ENCODE peak calls at places on chromosome 13, in ten cellular contexts. One of them, this sample, is unnamed. For H3K9me3, the result is how much of the 10 kb centered on the place peaks cover.

GRCh38 chr13:29922896-29923295 is 72.5 kb upstream of the UBL3 start:
- DNase-seq in IMR-90: peak
- DNase-seq in ovary: no peak
- DNase-seq in mesenchymal stem cell: peak
- DNase-seq in transverse colon: no peak
- DNase-seq in cardiac muscle cell: no peak
- DNase-seq in neural progenitor cell: no peak
- DNase-seq in sigmoid colon: no peak
- DNase-seq in AG04450: no peak
- DNase-seq in heart left ventricle: no peak
- DNase-seq in this sample: no peak

GRCh38 chr13:77434289-77434688 is 101.2 kb upstream of the SCEL start:
- DNase-seq in IMR-90: no peak
- DNase-seq in ovary: no peak
- DNase-seq in mesenchymal stem cell: no peak
- DNase-seq in transverse colon: no peak
- DNase-seq in cardiac muscle cell: no peak
- DNase-seq in neural progenitor cell: no peak
- DNase-seq in sigmoid colon: no peak
- DNase-seq in AG04450: no peak
- DNase-seq in heart left ventricle: no peak
- DNase-seq in this sample: no peak

GRCh38 chr13:63631006-63631405 is 2215.4 kb upstream of the PCDH20 start:
- DNase-seq in IMR-90: no peak
- DNase-seq in ovary: no peak
- DNase-seq in mesenchymal stem cell: no peak
- DNase-seq in transverse colon: no peak
- DNase-seq in cardiac muscle cell: no peak
- DNase-seq in neural progenitor cell: no peak
- DNase-seq in sigmoid colon: no peak
- DNase-seq in AG04450: no peak
- DNase-seq in heart left ventricle: no peak
- DNase-seq in this sample: no peak

GRCh38 chr13:79190932-79191331 is 215.1 kb downstream of the RBM26 start:
- DNase-seq in IMR-90: no peak
- DNase-seq in ovary: no peak
- DNase-seq in mesenchymal stem cell: no peak
- DNase-seq in transverse colon: no peak
- DNase-seq in cardiac muscle cell: no peak
- DNase-seq in neural progenitor cell: no peak
- DNase-seq in sigmoid colon: no peak
- DNase-seq in AG04450: no peak
- DNase-seq in heart left ventricle: no peak
- DNase-seq in this sample: no peak

GRCh38 chr13:36966404-36966803 is 32.7 kb downstream of the ALG5 start:
- DNase-seq in IMR-90: no peak
- DNase-seq in ovary: no peak
- DNase-seq in mesenchymal stem cell: no peak
- DNase-seq in transverse colon: no peak
- DNase-seq in cardiac muscle cell: no peak
- DNase-seq in neural progenitor cell: no peak
- DNase-seq in sigmoid colon: no peak
- DNase-seq in AG04450: no peak
- DNase-seq in heart left ventricle: no peak
- DNase-seq in this sample: no peak

GRCh38 chr13:50635504-50635903 is 208.0 kb downstream of the DLEU7 start:
- DNase-seq in IMR-90: no peak
- DNase-seq in ovary: peak
- DNase-seq in mesenchymal stem cell: peak
- DNase-seq in transverse colon: peak
- DNase-seq in cardiac muscle cell: no peak
- DNase-seq in neural progenitor cell: no peak
- DNase-seq in sigmoid colon: peak
- DNase-seq in AG04450: no peak
- DNase-seq in heart left ventricle: no peak
- DNase-seq in this sample: peak

GRCh38 chr13:94706854-94707399 is 5.4 kb downstream of the SOX21 start:
- DNase-seq in IMR-90: no peak
- DNase-seq in ovary: no peak
- DNase-seq in mesenchymal stem cell: peak
- DNase-seq in transverse colon: no peak
- DNase-seq in cardiac muscle cell: no peak
- DNase-seq in neural progenitor cell: peak
- DNase-seq in sigmoid colon: no peak
- DNase-seq in AG04450: no peak
- DNase-seq in heart left ventricle: no peak
- DNase-seq in this sample: no peak

GRCh38 chr13:21297452-21297851 is 121.0 kb downstream of the MRPL57 start:
- DNase-seq in IMR-90: no peak
- DNase-seq in ovary: no peak
- DNase-seq in mesenchymal stem cell: peak
- DNase-seq in transverse colon: no peak
- DNase-seq in cardiac muscle cell: no peak
- DNase-seq in neural progenitor cell: peak
- DNase-seq in sigmoid colon: no peak
- DNase-seq in AG04450: no peak
- DNase-seq in heart left ventricle: no peak
- DNase-seq in this sample: no peak

GRCh38 chr13:57631607-57632275 is at the start of gene PCDH17:
- DNase-seq in IMR-90: no peak
- DNase-seq in ovary: no peak
- DNase-seq in mesenchymal stem cell: peak
- DNase-seq in transverse colon: peak
- DNase-seq in cardiac muscle cell: peak
- DNase-seq in neural progenitor cell: peak
- DNase-seq in sigmoid colon: no peak
- DNase-seq in AG04450: no peak
- DNase-seq in heart left ventricle: peak
- DNase-seq in this sample: no peak

GRCh38 chr13:35714588-35714987 is 238.1 kb upstream of the MAB21L1 start:
- DNase-seq in IMR-90: no peak
- DNase-seq in ovary: no peak
- DNase-seq in mesenchymal stem cell: no peak
- DNase-seq in transverse colon: no peak
- DNase-seq in cardiac muscle cell: no peak
- DNase-seq in neural progenitor cell: peak
- DNase-seq in sigmoid colon: no peak
- DNase-seq in AG04450: no peak
- DNase-seq in heart left ventricle: peak
- DNase-seq in this sample: no peak

GRCh38 chr13:71605744-71606143 is 261.3 kb downstream of the DACH1 start:
- DNase-seq in IMR-90: no peak
- DNase-seq in ovary: no peak
- DNase-seq in mesenchymal stem cell: no peak
- DNase-seq in transverse colon: no peak
- DNase-seq in cardiac muscle cell: no peak
- DNase-seq in neural progenitor cell: no peak
- DNase-seq in sigmoid colon: no peak
- DNase-seq in AG04450: no peak
- DNase-seq in heart left ventricle: no peak
- DNase-seq in this sample: no peak

GRCh38 chr13:19020988-19021387 is 160.6 kb downstream of the TUBA3C start:
- DNase-seq in IMR-90: no peak
- DNase-seq in ovary: no peak
- DNase-seq in mesenchymal stem cell: no peak
- DNase-seq in transverse colon: no peak
- DNase-seq in cardiac muscle cell: no peak
- DNase-seq in neural progenitor cell: no peak
- DNase-seq in sigmoid colon: no peak
- DNase-seq in AG04450: no peak
- DNase-seq in heart left ventricle: no peak
- DNase-seq in this sample: no peak
- H3K9me3 ChIP-seq in IMR-90: under half
- H3K9me3 ChIP-seq in ovary: under half
- H3K9me3 ChIP-seq in mesenchymal stem cell: under half
- H3K9me3 ChIP-seq in transverse colon: under half
- H3K9me3 ChIP-seq in cardiac muscle cell: under half
- H3K9me3 ChIP-seq in neural progenitor cell: half or more
- H3K9me3 ChIP-seq in sigmoid colon: under half
- H3K9me3 ChIP-seq in AG04450: under half
- H3K9me3 ChIP-seq in heart left ventricle: under half
- H3K9me3 ChIP-seq in this sample: under half

DNA sequence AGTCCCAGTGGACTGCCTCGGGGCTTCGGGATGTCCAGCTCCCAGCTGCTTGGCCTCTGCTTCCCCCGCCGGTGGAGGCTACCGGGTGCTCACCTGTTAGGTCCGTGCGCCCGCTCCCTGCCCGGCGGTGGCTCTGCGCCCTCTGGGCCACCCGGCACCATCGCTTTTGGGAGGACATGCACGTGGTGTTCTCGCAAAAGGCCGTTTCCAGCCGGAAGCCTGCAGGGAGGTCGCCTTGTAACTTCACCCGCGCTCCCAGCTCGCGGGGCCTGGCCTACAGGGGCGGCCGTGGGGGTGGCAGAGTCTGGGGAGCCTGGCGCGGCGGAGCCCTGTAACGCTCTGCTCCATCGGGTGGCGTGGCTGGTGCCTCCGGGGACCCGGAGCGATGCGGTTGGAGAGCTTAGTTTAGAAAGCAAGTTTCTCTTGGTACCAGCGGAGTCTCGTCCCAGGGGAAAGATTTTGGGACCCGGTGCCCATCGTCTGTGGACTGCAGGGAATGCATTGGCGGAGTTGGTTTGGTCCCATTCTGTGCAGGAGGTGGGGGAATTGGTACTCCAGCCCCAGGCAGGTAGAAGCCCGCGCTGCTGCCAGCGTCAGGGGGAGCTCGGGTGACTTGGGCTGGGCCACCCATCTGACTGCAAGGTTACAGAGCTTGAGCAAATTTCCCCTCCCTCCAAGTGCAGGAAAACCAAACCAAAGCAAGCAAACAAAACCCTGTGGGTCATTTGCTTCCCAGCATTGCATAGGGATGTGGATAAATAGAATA is 673 bp downstream of the SPATA13 start:
- DNase-seq in IMR-90: no peak
- DNase-seq in ovary: peak
- DNase-seq in mesenchymal stem cell: no peak
- DNase-seq in transverse colon: peak
- DNase-seq in cardiac muscle cell: peak
- DNase-seq in neural progenitor cell: peak
- DNase-seq in sigmoid colon: peak
- DNase-seq in AG04450: no peak
- DNase-seq in heart left ventricle: no peak
- DNase-seq in this sample: peak
- H3K27ac ChIP-seq in IMR-90: peak
- H3K27ac ChIP-seq in ovary: peak
- H3K27ac ChIP-seq in mesenchymal stem cell: no peak
- H3K27ac ChIP-seq in transverse colon: peak
- H3K27ac ChIP-seq in cardiac muscle cell: no peak
- H3K27ac ChIP-seq in neural progenitor cell: no peak
- H3K27ac ChIP-seq in sigmoid colon: peak
- H3K27ac ChIP-seq in AG04450: no peak
- H3K27ac ChIP-seq in heart left ventricle: peak
- H3K27ac ChIP-seq in this sample: peak

DNA sequence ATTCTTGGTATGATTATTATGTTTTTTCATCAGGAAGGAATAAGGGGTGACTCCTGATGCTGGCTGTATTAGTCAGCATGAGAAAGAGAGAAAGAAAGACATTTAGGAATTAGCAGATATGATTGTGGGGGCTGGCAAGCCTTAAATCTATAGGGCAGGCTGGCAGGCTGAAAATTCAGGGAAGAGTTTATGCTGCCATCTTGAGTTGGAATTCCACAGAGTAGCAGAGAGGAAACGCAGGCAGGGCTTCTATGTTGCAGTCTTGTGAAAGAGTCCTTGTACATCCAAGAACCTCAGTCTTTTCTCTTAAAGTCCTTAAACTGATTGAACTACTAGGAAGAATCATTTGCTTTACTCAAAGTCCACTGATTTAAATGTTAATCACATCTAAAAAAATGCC is 262.7 kb upstream of the SLC10A2 start:
- DNase-seq in IMR-90: no peak
- DNase-seq in ovary: no peak
- DNase-seq in mesenchymal stem cell: no peak
- DNase-seq in transverse colon: no peak
- DNase-seq in cardiac muscle cell: no peak
- DNase-seq in neural progenitor cell: no peak
- DNase-seq in sigmoid colon: no peak
- DNase-seq in AG04450: no peak
- DNase-seq in heart left ventricle: no peak
- DNase-seq in this sample: no peak
- H3K9me3 ChIP-seq in IMR-90: under half
- H3K9me3 ChIP-seq in ovary: under half
- H3K9me3 ChIP-seq in mesenchymal stem cell: under half
- H3K9me3 ChIP-seq in transverse colon: under half
- H3K9me3 ChIP-seq in cardiac muscle cell: under half
- H3K9me3 ChIP-seq in neural progenitor cell: under half
- H3K9me3 ChIP-seq in sigmoid colon: under half
- H3K9me3 ChIP-seq in AG04450: under half
- H3K9me3 ChIP-seq in heart left ventricle: under half
- H3K9me3 ChIP-seq in this sample: under half

DNA sequence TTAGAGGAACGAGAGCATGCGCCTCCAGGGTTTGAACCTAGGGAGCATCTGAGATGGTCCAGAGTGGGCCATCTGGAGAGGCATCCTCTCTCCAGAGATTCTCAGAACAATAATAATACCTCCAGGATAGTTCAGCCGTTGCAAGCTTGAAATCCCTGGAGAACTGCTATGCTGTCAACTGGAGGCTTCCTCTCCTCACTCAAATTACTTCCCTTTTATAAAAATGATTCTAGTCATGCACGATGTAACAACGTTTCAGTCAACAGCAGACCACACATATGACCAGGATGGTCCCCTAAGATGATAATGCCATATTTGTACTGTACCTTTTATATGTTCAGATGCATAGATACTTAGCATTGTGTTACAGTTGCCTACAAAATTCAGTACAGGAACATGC is 108.7 kb downstream of the SHISA2 start:
- DNase-seq in IMR-90: no peak
- DNase-seq in ovary: no peak
- DNase-seq in mesenchymal stem cell: no peak
- DNase-seq in transverse colon: no peak
- DNase-seq in cardiac muscle cell: no peak
- DNase-seq in neural progenitor cell: no peak
- DNase-seq in sigmoid colon: no peak
- DNase-seq in AG04450: no peak
- DNase-seq in heart left ventricle: no peak
- DNase-seq in this sample: no peak
- H3K27ac ChIP-seq in IMR-90: no peak
- H3K27ac ChIP-seq in ovary: no peak
- H3K27ac ChIP-seq in mesenchymal stem cell: no peak
- H3K27ac ChIP-seq in transverse colon: no peak
- H3K27ac ChIP-seq in cardiac muscle cell: no peak
- H3K27ac ChIP-seq in neural progenitor cell: no peak
- H3K27ac ChIP-seq in sigmoid colon: no peak
- H3K27ac ChIP-seq in AG04450: no peak
- H3K27ac ChIP-seq in heart left ventricle: no peak
- H3K27ac ChIP-seq in this sample: no peak